ENCODE peak calls at places on chromosomes 4 and X, in eight cellular contexts. C, T, G, J, L, F, D and Q are unnamed samples. For H3K27me3, the result is how much of the 10 kb centered on the place peaks cover.

GRCh38 chr4:156193116-156193515 is 239.4 kb upstream of the CTSO start:
- DNase-seq in J (no peak), G (no peak), D (no peak), L (no peak), T (no peak), F (no peak), C (peak), Q (no peak)

GRCh38 chr4:54709281-54709854 is 51.6 kb downstream of the KIT start:
- DNase-seq in J (no peak), C (no peak), G (no peak), D (no peak), L (no peak), F (no peak), T (no peak), Q (no peak)

GRCh38 chr4:160180206-160180605 is 1077.3 kb downstream of the RAPGEF2 start:
- DNase-seq in G (peak), T (no peak), J (no peak), F (no peak), D (no peak), C (peak), L (no peak), Q (no peak)

GRCh38 chr4:3418029-3418762 is 23.6 kb upstream of the HGFAC start:
- DNase-seq in D (peak), T (no peak), F (no peak), G (no peak), L (peak), C (no peak), J (peak), Q (peak)

GRCh38 chr4:159353422-159354116 is 250.7 kb downstream of the RAPGEF2 start:
- DNase-seq in C (no peak), D (no peak), L (no peak), T (peak), G (no peak), J (no peak), F (no peak), Q (no peak)

GRCh38 chr4:44629280-44629866 is 22.1 kb downstream of the YIPF7 start:
- DNase-seq in G (no peak), J (no peak), C (peak), T (peak), D (no peak), L (no peak), F (no peak), Q (no peak)

GRCh38 chr4:26307027-26307426 is 13.8 kb upstream of the RBPJ start:
- DNase-seq in F (no peak), G (no peak), D (no peak), T (no peak), C (no peak), J (no peak), L (no peak), Q (no peak)

GRCh38 chr4:174592985-174593335 is 70.7 kb upstream of the HPGD start:
- DNase-seq in G (peak), J (no peak), T (peak), L (no peak), C (peak), D (no peak), F (no peak), Q (no peak)

GRCh38 chrX:10634681-10635161 is 14.3 kb upstream of the MID1 start:
- DNase-seq in L (no peak), C (peak), G (no peak), F (no peak), J (no peak), D (no peak), T (no peak), Q (no peak)

GRCh38 chr4:5561286-5561685 is 147.1 kb downstream of the EVC2 start:
- DNase-seq in F (no peak), D (no peak), J (no peak), G (no peak), T (no peak), C (no peak), L (no peak), Q (no peak)

GRCh38 chrX:11533211-11533651 is 132.5 kb downstream of the ARHGAP6 start:
- DNase-seq in D (no peak), G (peak), C (peak), F (no peak), L (no peak), J (no peak), T (peak), Q (no peak)

GRCh38 chr4:150363721-150364688 is 217.9 kb upstream of the MAB21L2 start:
- DNase-seq in C (peak), F (no peak), G (no peak), T (no peak), J (no peak), L (no peak), D (no peak), Q (no peak)

GRCh38 chrX:57528670-57529255 is 63.0 kb upstream of the ZXDB start:
- DNase-seq in L (no peak), C (no peak), T (peak), G (no peak), F (no peak), J (no peak), D (no peak), Q (no peak)

DNA sequence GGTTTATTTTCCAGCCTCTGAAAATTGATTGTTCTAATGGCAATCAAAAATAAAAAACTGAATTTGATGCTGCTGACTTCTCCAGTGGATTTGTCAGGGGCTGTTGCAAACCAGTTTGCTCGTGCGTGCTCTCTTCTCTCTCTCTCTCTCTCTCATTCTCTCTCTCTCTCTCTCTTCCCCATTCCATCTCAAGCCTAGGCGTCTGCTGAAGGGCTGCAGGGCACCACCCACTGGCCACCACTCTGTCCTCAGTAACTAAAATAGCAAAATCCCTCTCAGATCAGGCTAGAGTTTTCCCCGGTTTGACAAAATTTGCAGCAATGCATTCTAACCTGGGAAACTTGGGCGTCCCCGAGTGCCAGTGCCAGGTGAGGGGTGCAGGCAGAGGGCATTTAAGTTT is 19.4 kb downstream of the NKX6-1 start:
- DNase-seq in G (no peak), F (no peak), T (peak), J (no peak), L (no peak), D (no peak), C (no peak), Q (no peak)
- H3K27me3 ChIP-seq in G (under half), F (half or more), T (half or more), J (half or more), L (half or more), D (half or more), C (under half), Q (under half)

GRCh38 chr4:163553146-163553545 is 58.7 kb downstream of the TMA16 start:
- DNase-seq in C (no peak), J (no peak), D (no peak), F (no peak), G (no peak), L (no peak), T (no peak), Q (no peak)

GRCh38 chr4:163558539-163559044 is 64.1 kb downstream of the TMA16 start:
- DNase-seq in L (no peak), T (no peak), J (peak), F (no peak), C (no peak), G (no peak), D (peak), Q (no peak)

GRCh38 chr4:163556169-163556568 is 61.7 kb downstream of the TMA16 start:
- DNase-seq in T (peak), L (no peak), G (no peak), C (no peak), F (no peak), J (no peak), D (no peak), Q (no peak)

GRCh38 chr4:163554870-163555465 is 60.5 kb downstream of the TMA16 start:
- DNase-seq in L (no peak), T (peak), G (no peak), J (no peak), D (no peak), F (no peak), C (no peak), Q (no peak)

GRCh38 chr4:163556650-163557391 is 62.3 kb downstream of the TMA16 start:
- DNase-seq in J (no peak), G (no peak), L (no peak), C (no peak), D (no peak), F (no peak), T (no peak), Q (no peak)
- H3K27me3 ChIP-seq in J (under half), G (under half), L (under half), C (under half), D (under half), F (under half), T (under half), Q (under half)

GRCh38 chr4:110614173-110614948 is 8.5 kb downstream of the PITX2 start:
- DNase-seq in C (no peak), G (no peak), D (no peak), L (no peak), T (no peak), J (no peak), F (no peak), Q (no peak)
- H3K27me3 ChIP-seq in C (half or more), G (half or more), D (half or more), L (half or more), T (half or more), J (half or more), F (half or more), Q (under half)

GRCh38 chrX:152845618-152846240 is 14.9 kb downstream of the NSDHL start:
- DNase-seq in D (no peak), T (no peak), F (no peak), L (no peak), C (no peak), G (no peak), J (no peak), Q (no peak)

GRCh38 chrX:152842772-152843338 is 12.0 kb downstream of the NSDHL start:
- DNase-seq in D (no peak), F (no peak), L (no peak), T (no peak), J (no peak), G (no peak), C (no peak), Q (no peak)

GRCh38 chrX:152844256-152844655 is 13.4 kb downstream of the NSDHL start:
- DNase-seq in J (no peak), G (no peak), F (no peak), T (no peak), L (no peak), C (no peak), D (no peak), Q (no peak)

GRCh38 chrX:152847281-152847680 is 16.4 kb downstream of the NSDHL start:
- DNase-seq in F (no peak), G (no peak), T (no peak), C (no peak), D (no peak), J (no peak), L (no peak), Q (no peak)

GRCh38 chrX:152843852-152844251 is 13.0 kb downstream of the NSDHL start:
- DNase-seq in D (no peak), J (no peak), G (no peak), F (no peak), T (no peak), C (no peak), L (no peak), Q (no peak)
- H3K27me3 ChIP-seq in D (under half), J (under half), G (under half), F (under half), T (under half), C (under half), L (under half), Q (under half)